ENCODE peak calls at places on chromosomes 5 and 9, in five cellular contexts. X, H, C, T and E are unnamed samples.

GRCh38 chr9:136464241-136464640 is 18.6 kb downstream of the SEC16A start:
- DNase-seq in H (no peak), T (no peak), C (no peak), X (no peak), E (no peak)

GRCh38 chr5:112329429-112330090 is 89.5 kb downstream of the EPB41L4A start:
- DNase-seq in H (no peak), C (peak; percentile 8), X (no peak), T (no peak), E (no peak)

GRCh38 chr5:66306844-66307315 is 162.8 kb downstream of the SREK1 start:
- DNase-seq in T (no peak), H (no peak), X (no peak), C (no peak), E (no peak)

GRCh38 chr9:126147186-126147585 is 179.4 kb upstream of the MVB12B start:
- DNase-seq in H (no peak), T (no peak), C (no peak), X (no peak), E (no peak)

GRCh38 chr5:149434162-149435014 is 55.3 kb upstream of the IL17B start:
- DNase-seq in H (no peak), X (no peak), C (peak; percentile 60), T (peak; percentile 66), E (peak; percentile 82)

GRCh38 chr5:150636391-150637244 is 3.8 kb upstream of the SYNPO start:
- DNase-seq in T (no peak), H (no peak), X (peak; percentile 70), C (no peak), E (no peak)

GRCh38 chr5:7592910-7593309 is 197.0 kb downstream of the ADCY2 start:
- DNase-seq in H (no peak), C (no peak), T (peak; percentile 7), X (no peak), E (peak; percentile 48)

GRCh38 chr9:18694959-18695668 is 221.2 kb downstream of the ADAMTSL1 start:
- DNase-seq in X (no peak), T (no peak), C (no peak), H (no peak), E (no peak)

GRCh38 chr5:103808464-103809106 is 246.0 kb upstream of the NUDT12 start:
- DNase-seq in C (no peak), X (no peak), H (peak; percentile 1), T (peak; percentile 30), E (peak; percentile 28)

GRCh38 chr5:144598451-144599068 is 427.9 kb downstream of the KCTD16 start:
- DNase-seq in T (no peak), H (no peak), X (no peak), C (no peak), E (peak; percentile 38)

GRCh38 chr5:135011355-135012032 is 22.5 kb downstream of the PITX1 start:
- DNase-seq in C (no peak), T (no peak), H (no peak), X (no peak), E (no peak)